ENCODE peak calls at places on chromosomes 2 and 18, in eight cellular contexts. D, Z, X, T, P, I, E and K are unnamed samples.
A peak's percentile ranks its signal among the peaks of the same experiment; 100 is the strongest.

GRCh38 chr2:147430408-147430807 is 414.4 kb upstream of the ACVR2A start:
- DNase-seq in I (no peak), Z (no peak), E (no peak), D (no peak), X (no peak), T (no peak), P (no peak), K (no peak)

GRCh38 chr2:8679827-8680731 is 1.8 kb upstream of the ID2 start:
- DNase-seq in D (peak; percentile 51), T (no peak), I (peak; percentile 18), P (peak; percentile 55), E (no peak), Z (peak; percentile 50), X (no peak), K (no peak)

GRCh38 chr2:133421516-133422324 is 146.5 kb downstream of the NCKAP5 start:
- DNase-seq in I (no peak), T (no peak), Z (no peak), X (peak; percentile 24), P (peak; percentile 3), D (no peak), E (no peak), K (no peak)

GRCh38 chr2:133054297-133054696 is 384.3 kb upstream of the LYPD1 start:
- DNase-seq in P (no peak), T (no peak), Z (no peak), X (no peak), D (no peak), I (no peak), E (no peak), K (no peak)

GRCh38 chr2:133710613-133711012 is 142.3 kb upstream of the NCKAP5 start:
- DNase-seq in X (no peak), E (no peak), I (no peak), Z (no peak), D (no peak), T (no peak), P (no peak), K (no peak)

GRCh38 chr2:169693344-169693743 is 861 bp downstream of the CFAP210 start:
- DNase-seq in D (no peak), Z (no peak), X (no peak), E (no peak), I (no peak), T (peak; percentile 74), P (no peak), K (peak; percentile 37)

GRCh38 chr2:69767034-69767433 is 25.1 kb downstream of the ANXA4 start:
- DNase-seq in Z (no peak), D (no peak), T (no peak), X (peak; percentile 79), E (no peak), P (peak; percentile 46), I (no peak), K (no peak)

GRCh38 chr2:199384043-199384442 is 73.7 kb downstream of the SATB2 start:
- DNase-seq in X (no peak), P (no peak), E (no peak), Z (no peak), T (no peak), D (no peak), I (no peak), K (no peak)

GRCh38 chr2:159462201-159462785 is 154.1 kb downstream of the BAZ2B start:
- DNase-seq in D (no peak), E (no peak), Z (no peak), P (no peak), X (no peak), I (no peak), T (no peak), K (no peak)

GRCh38 chr18:36078751-36079529 is 11.6 kb upstream of the RPRD1A start:
- DNase-seq in E (no peak), X (peak; percentile 30), Z (no peak), P (peak; percentile 86), D (no peak), T (no peak), I (no peak), K (no peak)

GRCh38 chr18:33560686-33561370 is 17.2 kb upstream of the ASXL3 start:
- DNase-seq in E (no peak), T (no peak), P (peak; percentile 49), Z (no peak), D (no peak), I (no peak), X (no peak), K (peak; percentile 8)

GRCh38 chr2:95056461-95057459 is 31.3 kb downstream of the MAL start:
- DNase-seq in I (peak; percentile 51), E (no peak), P (no peak), X (no peak), D (no peak), T (no peak), Z (no peak), K (no peak)

GRCh38 chr2:218000137-218000536 is 2.7 kb downstream of the TNS1 start:
- DNase-seq in T (no peak), E (no peak), X (peak; percentile 26), I (no peak), P (peak; percentile 92), D (no peak), Z (no peak), K (no peak)

GRCh38 chr2:215851091-215851490 is 162.3 kb downstream of the MREG start:
- DNase-seq in X (no peak), E (no peak), Z (no peak), I (no peak), P (peak; percentile 51), T (no peak), D (no peak), K (no peak)

GRCh38 chr18:8632386-8632785 is 23.1 kb downstream of the RAB12 start:
- DNase-seq in T (no peak), Z (no peak), P (no peak), D (no peak), I (no peak), X (no peak), E (no peak), K (no peak)

GRCh38 chr2:102489646-102490045 is 16.6 kb downstream of the SLC9A4 start:
- DNase-seq in D (no peak), X (no peak), T (peak; percentile 45), P (no peak), I (no peak), E (no peak), Z (no peak), K (peak; percentile 77)

GRCh38 chr18:41828137-41828536 is 126.9 kb upstream of the PIK3C3 start:
- DNase-seq in X (no peak), T (no peak), E (no peak), I (no peak), D (no peak), P (no peak), Z (peak; percentile 25), K (no peak)

GRCh38 chr2:235544687-235544965 is 50.8 kb downstream of the AGAP1 start:
- DNase-seq in T (no peak), Z (no peak), P (no peak), D (peak; percentile 33), E (no peak), X (no peak), I (no peak), K (no peak)

GRCh38 chr18:42038936-42039335 is 83.9 kb downstream of the PIK3C3 start:
- DNase-seq in I (no peak), X (peak; percentile 86), D (no peak), Z (no peak), E (no peak), P (peak; percentile 91), T (no peak), K (no peak)

GRCh38 chr2:2649109-2650072 is 318.3 kb upstream of the MYT1L start:
- DNase-seq in I (no peak), T (no peak), D (no peak), X (no peak), P (no peak), E (no peak), Z (no peak), K (no peak)

GRCh38 chr2:144426981-144427479 is 92.9 kb downstream of the ZEB2 start:
- DNase-seq in P (peak; percentile 76), X (peak; percentile 29), T (no peak), Z (no peak), E (no peak), I (no peak), D (no peak), K (no peak)

GRCh38 chr2:218180728-218181127 is 14.0 kb upstream of the CXCR1 start:
- DNase-seq in X (no peak), D (no peak), P (no peak), E (no peak), T (no peak), I (no peak), Z (no peak), K (no peak)

GRCh38 chr2:157260403-157261198 is 3.1 kb downstream of the GALNT5 start:
- DNase-seq in T (no peak), E (no peak), X (no peak), P (peak; percentile 17), D (no peak), Z (no peak), I (no peak), K (no peak)

GRCh38 chr2:136361521-136361920 is 243.6 kb upstream of the CXCR4 start:
- DNase-seq in Z (no peak), D (no peak), E (no peak), I (no peak), T (no peak), X (no peak), P (no peak), K (no peak)